ENCODE peak calls at places on chromosomes 5 and 9, in ten cellular contexts. J is activated B cell treated with CpG ODN at 0.5 μM for 24 hours, P is cardiac fibroblast, W is RWPE1, N is SK-N-SH, M is ascending aorta, F is progenitor cell of endocrine pancreas, T is fibroblast of lung, I is tibial artery, Q is stomach. L is an unnamed sample.

GRCh38 chr5:129245489-129245888 is 150.9 kb downstream of the ISOC1 start:
- DNase-seq in T (peak; percentile 6), W (no peak), I (no peak), Q (no peak), F (no peak), P (peak; percentile 60), M (no peak), N (no peak), J (no peak), L (no peak)

GRCh38 chr5:38726279-38726678 is 119.5 kb upstream of the OSMR start:
- DNase-seq in N (peak; percentile 22), J (no peak), Q (no peak), F (no peak), I (no peak), P (no peak), M (no peak), W (no peak), T (no peak), L (no peak)

GRCh38 chr9:94639045-94639995 is at the start of gene FBP1:
- DNase-seq in T (peak; percentile 15), Q (peak; percentile 64), J (peak; percentile 55), W (peak; percentile 23), I (peak; percentile 51), P (peak; percentile 7), F (no peak), N (no peak), M (no peak), L (peak; percentile 47)

GRCh38 chr5:178114325-178115135 is 1.2 kb downstream of the N4BP3 start:
- DNase-seq in T (no peak), Q (peak; percentile 60), F (no peak), J (peak; percentile 53), I (no peak), M (no peak), W (no peak), N (no peak), P (no peak), L (peak; percentile 72)

GRCh38 chr9:131675437-131676022 is 64.3 kb downstream of the RAPGEF1 start:
- DNase-seq in N (no peak), I (no peak), J (no peak), F (no peak), M (no peak), P (no peak), W (no peak), T (no peak), Q (no peak), L (no peak)

GRCh38 chr5:151357097-151357496 is 9.7 kb upstream of the SLC36A2 start:
- DNase-seq in P (no peak), Q (no peak), J (no peak), F (no peak), W (no peak), M (no peak), N (no peak), T (no peak), I (no peak), L (no peak)

GRCh38 chr5:153658606-153659005 is 168.1 kb downstream of the GRIA1 start:
- DNase-seq in Q (no peak), M (no peak), W (no peak), I (no peak), J (no peak), F (no peak), P (no peak), T (peak; percentile 55), N (no peak), L (no peak)

GRCh38 chr5:116750626-116751188 is 176.1 kb upstream of the SEMA6A start:
- DNase-seq in P (no peak), J (no peak), T (no peak), N (no peak), M (no peak), Q (no peak), F (no peak), W (no peak), I (no peak), L (no peak)

GRCh38 chr9:77514886-77515711 is 133.0 kb downstream of the GNA14 start:
- DNase-seq in F (no peak), J (no peak), T (peak; percentile 91), W (no peak), P (peak; percentile 93), Q (no peak), I (peak; percentile 28), M (no peak), N (no peak), L (no peak)

GRCh38 chr5:3615829-3616228 is 20.2 kb downstream of the IRX1 start:
- DNase-seq in T (no peak), I (no peak), J (no peak), M (no peak), N (no peak), F (no peak), Q (no peak), P (no peak), W (no peak), L (no peak)

GRCh38 chr5:39270172-39270848 is 50.9 kb upstream of the FYB1 start:
- DNase-seq in J (no peak), N (no peak), P (no peak), I (no peak), T (no peak), Q (no peak), F (no peak), M (no peak), W (no peak), L (no peak)

DNA sequence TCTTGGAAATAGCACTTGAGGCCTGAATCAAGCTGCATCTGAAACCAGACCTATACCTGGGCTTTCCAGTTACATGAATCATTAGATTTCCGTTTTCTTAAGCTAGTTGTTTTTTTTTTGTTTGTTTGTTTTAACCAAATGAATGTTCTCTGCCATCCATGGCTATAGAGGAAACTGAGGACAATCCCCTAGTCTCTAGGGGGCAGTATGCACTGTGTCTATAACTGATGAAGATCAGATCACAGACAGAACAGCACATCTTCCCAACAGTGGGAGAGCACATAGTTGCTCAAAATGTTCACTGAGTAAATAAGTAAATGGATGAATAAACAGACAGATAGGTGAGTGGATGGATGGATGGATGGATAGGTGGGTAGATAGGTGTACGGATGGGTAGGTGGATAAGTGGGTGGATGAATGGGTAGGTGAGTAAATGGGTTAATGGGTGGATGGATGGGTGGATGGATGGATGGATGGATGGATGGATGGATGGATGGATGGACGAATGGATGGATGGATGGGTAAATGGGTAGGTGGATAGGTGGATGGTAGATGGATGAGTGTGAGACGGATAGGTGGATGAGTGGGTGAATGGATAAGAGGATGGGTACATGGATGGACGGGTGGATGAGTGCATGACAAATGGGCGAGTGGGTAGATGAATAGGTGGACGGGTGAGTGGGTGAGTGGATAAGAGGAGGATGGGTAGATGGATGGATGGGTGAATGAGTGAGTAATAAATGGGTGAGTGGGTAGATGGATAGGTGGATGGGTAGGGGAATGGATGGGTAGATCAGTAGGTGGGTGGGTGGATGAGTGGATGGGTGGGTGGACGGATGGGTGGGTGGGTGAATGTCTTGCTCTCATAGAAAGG is 179.1 kb downstream of the FGF18 start:
- DNase-seq in M (no peak), Q (no peak), T (no peak), I (no peak), P (no peak), J (no peak), N (no peak), F (no peak), W (no peak), L (no peak)
- TF ChIP-seq CTCF in M (no peak), Q (no peak), T (no peak), I (no peak), P (no peak), J (no peak), N (no peak), F (no peak), W (no peak), L (no peak)

GRCh38 chr9:137522746-137523455 is 27.3 kb downstream of the PNPLA7 start:
- DNase-seq in Q (no peak), T (no peak), M (no peak), N (no peak), F (no peak), J (no peak), I (no peak), W (no peak), P (no peak), L (no peak)
- TF ChIP-seq CTCF in Q (no peak), T (no peak), M (no peak), N (no peak), F (no peak), J (no peak), I (no peak), W (no peak), P (no peak), L (no peak)

DNA sequence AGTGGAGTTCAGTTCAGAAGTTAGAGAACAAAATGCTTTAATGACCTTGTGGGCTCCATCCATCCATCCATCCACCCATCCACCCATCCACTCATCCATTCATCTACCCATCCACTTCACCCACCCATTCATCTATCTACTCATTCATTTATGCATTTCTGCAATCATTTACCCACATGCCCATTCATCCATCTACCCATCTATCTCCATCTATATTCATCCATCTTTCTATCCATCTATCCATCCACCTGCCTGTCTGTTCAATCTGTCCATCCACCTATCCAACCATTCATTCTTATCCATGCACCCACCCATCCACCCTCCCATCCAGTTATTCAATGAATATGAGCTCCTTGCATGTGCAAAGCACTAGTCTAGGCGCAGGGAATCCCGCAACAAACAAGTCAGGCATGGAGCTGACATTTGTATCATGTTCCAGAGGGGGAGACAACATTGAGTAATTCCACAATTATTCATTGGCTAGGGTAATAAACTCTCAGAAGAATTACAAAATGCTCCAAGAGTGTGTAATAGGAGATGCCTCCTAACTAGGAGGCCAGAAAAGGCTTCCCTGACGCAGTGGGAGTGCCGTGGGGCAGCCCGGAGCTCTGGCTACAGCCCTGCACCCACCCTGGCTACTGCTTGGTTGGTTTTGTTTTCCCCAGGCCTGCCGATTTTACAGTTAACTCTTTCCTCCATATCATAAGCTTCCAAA is 211.2 kb downstream of the NXNL2 start:
- DNase-seq in P (peak; percentile 95), I (peak; percentile 46), W (no peak), M (no peak), J (no peak), T (peak; percentile 90), Q (no peak), N (no peak), F (no peak), L (no peak)
- TF ChIP-seq CTCF in P (no peak), I (no peak), W (no peak), M (no peak), J (no peak), T (no peak), Q (no peak), N (no peak), F (no peak), L (no peak)

GRCh38 chr5:148733601-148734438 is 79.5 kb upstream of the HTR4 start:
- DNase-seq in M (peak; percentile 92), P (peak; percentile 90), N (peak; percentile 30), J (peak; percentile 34), I (peak; percentile 90), F (peak; percentile 62), T (peak; percentile 74), W (peak; percentile 60), Q (peak; percentile 88), L (peak; percentile 56)

GRCh38 chr5:148732692-148733091 is 78.4 kb upstream of the HTR4 start:
- DNase-seq in W (no peak), T (no peak), J (no peak), N (no peak), I (no peak), Q (no peak), M (no peak), F (no peak), P (no peak), L (no peak)

GRCh38 chr5:148735301-148735700 is 81.0 kb upstream of the HTR4 start:
- DNase-seq in Q (no peak), I (no peak), P (no peak), W (no peak), N (no peak), T (peak; percentile 17), M (no peak), J (no peak), F (no peak), L (no peak)

GRCh38 chr5:148730955-148731898 is 76.9 kb upstream of the HTR4 start:
- DNase-seq in M (peak; percentile 88), J (no peak), I (peak; percentile 80), W (peak; percentile 85), Q (peak; percentile 77), P (peak; percentile 93), F (peak; percentile 52), N (peak; percentile 52), T (peak; percentile 76), L (peak; percentile 29)

GRCh38 chr5:148734518-148734917 is 80.2 kb upstream of the HTR4 start:
- DNase-seq in Q (no peak), I (no peak), J (no peak), P (no peak), W (no peak), M (no peak), N (no peak), F (no peak), T (no peak), L (no peak)
- TF ChIP-seq CTCF in Q (no peak), I (no peak), J (no peak), P (no peak), W (no peak), M (no peak), N (peak; percentile 33), F (no peak), T (no peak), L (no peak)